ENCODE peak calls at places on chromosomes 2 and 18, in six cellular contexts. X is body of pancreas, N is lower leg skin, U is A549, I is NB4, J is erythroblast. Q is an unnamed sample.

GRCh38 chr2:175880-176800 is 87.7 kb downstream of the SH3YL1 start:
- DNase-seq in J (no peak), N (no peak), I (no peak), U (no peak), X (no peak), Q (no peak)

GRCh38 chr18:58967643-58968291 is 103.1 kb downstream of the ZNF532 start:
- DNase-seq in U (no peak), J (no peak), I (no peak), N (no peak), X (no peak), Q (no peak)

GRCh38 chr2:64604929-64605550 is 48.7 kb downstream of the SERTAD2 start:
- DNase-seq in N (peak), I (no peak), J (no peak), X (peak), U (no peak), Q (no peak)

GRCh38 chr2:134625311-134625710 is 93.5 kb downstream of the TMEM163 start:
- DNase-seq in X (no peak), N (no peak), J (no peak), I (no peak), U (no peak), Q (no peak)

GRCh38 chr2:15031745-15032240 is 399.3 kb downstream of the LRATD1 start:
- DNase-seq in X (no peak), N (no peak), I (no peak), U (no peak), J (no peak), Q (no peak)

GRCh38 chr2:73766994-73767393 is 12.9 kb downstream of the DUSP11 start:
- DNase-seq in U (no peak), N (no peak), X (no peak), I (no peak), J (peak), Q (no peak)

GRCh38 chr2:201797175-201797840 is 9.0 kb upstream of the CDK15 start:
- DNase-seq in X (no peak), U (no peak), N (no peak), I (no peak), J (no peak), Q (no peak)

GRCh38 chr2:46254474-46254873 is 42.7 kb upstream of the EPAS1 start:
- DNase-seq in N (no peak), I (no peak), U (no peak), X (no peak), J (no peak), Q (no peak)

GRCh38 chr2:1162768-1163584 is 212.3 kb downstream of the SNTG2 start:
- DNase-seq in X (no peak), N (no peak), U (no peak), I (peak), J (no peak), Q (peak)

GRCh38 chr2:222944552-222944951 is 83.7 kb downstream of the ACSL3 start:
- DNase-seq in X (no peak), I (no peak), J (no peak), N (no peak), U (no peak), Q (no peak)

GRCh38 chr2:174465327-174465726 is 21.5 kb downstream of the GPR155 start:
- DNase-seq in I (no peak), X (no peak), U (no peak), J (no peak), N (no peak), Q (no peak)

GRCh38 chr2:25286025-25286400 is 55.7 kb downstream of the DNMT3A start:
- DNase-seq in X (no peak), U (no peak), I (peak), N (no peak), J (no peak), Q (no peak)

GRCh38 chr2:69798909-69799526 is 30.4 kb upstream of the GMCL1 start:
- DNase-seq in N (no peak), X (no peak), J (peak), I (no peak), U (no peak), Q (no peak)

GRCh38 chr2:11863103-11863502 is 116.7 kb downstream of the LPIN1 start:
- DNase-seq in N (no peak), I (no peak), U (no peak), X (no peak), J (no peak), Q (no peak)

GRCh38 chr2:101967826-101968498 is 23.8 kb upstream of the IL1R2 start:
- DNase-seq in N (no peak), X (peak), U (no peak), I (peak), J (no peak), Q (no peak)

GRCh38 chr2:24824966-24825882 is 32.0 kb downstream of the CENPO start:
- DNase-seq in I (peak), X (no peak), J (peak), U (peak), N (no peak), Q (no peak)

GRCh38 chr2:10225291-10226031 is 77.2 kb upstream of the HPCAL1 start:
- DNase-seq in N (no peak), I (no peak), U (no peak), J (no peak), X (no peak), Q (no peak)

GRCh38 chr18:80012714-80013113 is 21.5 kb upstream of the RBFA start:
- DNase-seq in J (no peak), N (no peak), U (no peak), I (no peak), X (no peak), Q (no peak)

GRCh38 chr2:223315813-223316212 is 263.8 kb downstream of the KCNE4 start:
- DNase-seq in N (no peak), I (no peak), U (no peak), J (no peak), X (no peak), Q (no peak)

GRCh38 chr18:79400091-79400590 is 4.4 kb downstream of the NFATC1 start:
- DNase-seq in N (peak), X (peak), U (peak), I (no peak), J (peak), Q (no peak)

GRCh38 chr2:2698182-2699116 is 367.4 kb upstream of the MYT1L start:
- DNase-seq in I (peak), U (peak), X (no peak), J (peak), N (no peak), Q (peak)

GRCh38 chr2:46657042-46657504 is 177.7 kb downstream of the TMEM247 start:
- DNase-seq in J (peak), I (peak), X (peak), N (peak), U (peak), Q (peak)

GRCh38 chr2:233059547-233059796 is 670 bp upstream of the INPP5D start:
- DNase-seq in J (no peak), X (no peak), I (no peak), N (no peak), U (no peak), Q (no peak)

GRCh38 chr2:84487298-84487996 is 28.4 kb upstream of the SUCLG1 start:
- DNase-seq in U (no peak), N (no peak), X (no peak), J (no peak), I (no peak), Q (no peak)

GRCh38 chr2:147844691-147845607 is at the start of gene ACVR2A:
- DNase-seq in X (peak), N (peak), J (peak), U (peak), I (peak), Q (peak)

GRCh38 chr2:202069189-202070050 is 3.6 kb upstream of the KIAA2012 start:
- DNase-seq in J (peak), N (no peak), U (no peak), X (no peak), I (peak), Q (no peak)

GRCh38 chr18:51867767-51868166 is 472.2 kb upstream of the DCC start:
- DNase-seq in I (peak), X (no peak), U (no peak), N (no peak), J (peak), Q (no peak)

GRCh38 chr18:77065221-77065981 is 67.2 kb downstream of the MBP start:
- DNase-seq in U (peak), X (no peak), J (peak), I (peak), N (no peak), Q (no peak)

GRCh38 chr18:50726960-50727589 is 92.7 kb downstream of the MRO start:
- DNase-seq in J (no peak), I (no peak), U (no peak), N (no peak), X (no peak), Q (no peak)

GRCh38 chr2:205462681-205463345 is 219.5 kb upstream of the NRP2 start:
- DNase-seq in J (no peak), I (no peak), N (no peak), X (no peak), U (no peak), Q (no peak)

GRCh38 chr2:183371545-183371944 is 247.3 kb downstream of the NUP35 start:
- DNase-seq in N (no peak), J (no peak), X (no peak), I (no peak), U (no peak), Q (no peak)

GRCh38 chr2:51997571-51997970 is 965.6 kb upstream of the NRXN1 start:
- DNase-seq in I (peak), J (no peak), X (no peak), N (no peak), U (no peak), Q (no peak)

GRCh38 chr2:210092791-210093190 is 78.4 kb downstream of the KANSL1L start:
- DNase-seq in J (no peak), U (no peak), I (no peak), N (no peak), X (no peak), Q (no peak)

GRCh38 chr2:205557873-205558272 is 124.4 kb upstream of the NRP2 start:
- DNase-seq in X (no peak), I (no peak), N (no peak), U (no peak), J (no peak), Q (no peak)

GRCh38 chr2:121075006-121075545 is 209.9 kb downstream of the TFCP2L1 start:
- DNase-seq in X (peak), J (peak), N (peak), U (peak), I (peak), Q (peak)
- TF ChIP-seq POLR2A in X (peak), J (peak), N (no peak), U (peak), I (peak), Q (peak)

DNA sequence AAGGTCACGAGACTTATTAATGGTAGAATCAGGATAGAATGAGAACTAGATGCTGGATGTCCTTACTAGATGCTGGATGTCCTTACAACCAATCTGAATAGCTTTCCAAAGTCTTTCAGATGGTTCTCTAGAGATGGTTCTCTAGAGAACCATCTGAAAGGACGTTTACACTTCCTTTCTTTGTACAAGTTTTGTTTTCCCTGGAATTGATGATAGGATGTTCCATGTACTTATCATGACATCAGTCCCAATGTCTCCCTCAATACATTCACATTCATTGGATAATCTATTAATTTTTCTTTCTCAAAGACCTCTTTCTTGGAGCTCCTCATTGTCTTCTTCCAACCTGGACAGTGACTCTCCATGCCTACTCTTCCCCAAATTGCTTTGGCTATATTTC is 28.2 kb upstream of the RUFY4 start:
- DNase-seq in J (no peak), X (no peak), N (no peak), U (no peak), I (no peak), Q (no peak)
- TF ChIP-seq POLR2A in J (no peak), X (no peak), N (no peak), U (no peak), I (no peak), Q (no peak)

GRCh38 chr2:152649997-152650396 is 67.3 kb downstream of the PRPF40A start:
- DNase-seq in J (no peak), I (no peak), N (no peak), X (no peak), U (no peak), Q (no peak)

GRCh38 chr2:152648336-152648735 is 68.9 kb downstream of the PRPF40A start:
- DNase-seq in X (no peak), J (no peak), N (no peak), U (peak), I (no peak), Q (no peak)

GRCh38 chr2:152647417-152648010 is 69.7 kb downstream of the PRPF40A start:
- DNase-seq in N (peak), U (no peak), X (peak), J (no peak), I (no peak), Q (no peak)

GRCh38 chr2:152651834-152652233 is 65.4 kb downstream of the PRPF40A start:
- DNase-seq in N (no peak), J (no peak), I (no peak), U (no peak), X (no peak), Q (no peak)

DNA sequence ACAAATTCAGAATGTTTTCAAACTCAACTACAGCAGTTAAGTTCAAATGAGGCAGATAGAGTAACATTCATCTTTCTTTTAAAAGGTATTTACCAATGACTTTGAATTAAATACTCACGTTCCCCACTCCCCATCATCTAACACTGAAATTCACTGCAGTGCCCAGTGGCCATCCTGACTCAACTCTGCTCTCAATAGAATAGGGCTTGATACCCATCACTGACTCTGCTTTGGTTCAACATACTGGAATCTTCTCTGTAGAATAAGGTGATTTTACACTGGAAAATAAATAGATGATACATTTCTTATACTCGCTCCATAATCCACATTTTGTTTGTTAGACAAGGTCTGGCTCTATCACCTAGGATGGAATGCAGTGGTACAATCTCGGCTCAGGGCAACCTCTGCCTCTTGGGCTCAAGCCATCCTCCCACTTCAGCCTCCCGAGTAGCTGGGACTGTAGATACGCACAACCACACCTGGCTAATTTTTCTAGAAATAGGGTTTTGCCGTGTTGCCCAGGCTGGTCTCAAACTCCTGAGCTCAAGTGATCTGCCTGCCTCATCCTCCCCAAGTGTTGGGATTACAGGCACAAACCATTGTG is 66.4 kb downstream of the PRPF40A start:
- DNase-seq in I (no peak), N (no peak), X (no peak), U (no peak), J (no peak), Q (no peak)
- TF ChIP-seq POLR2A in I (no peak), N (no peak), X (no peak), U (no peak), J (no peak), Q (no peak)

GRCh38 chr18:48576454-48576766 is 37.6 kb downstream of the CTIF start:
- DNase-seq in I (no peak), U (no peak), X (no peak), J (no peak), N (no peak), Q (no peak)
- TF ChIP-seq POLR2A in I (no peak), U (no peak), X (no peak), J (no peak), N (no peak), Q (no peak)

GRCh38 chr2:179240481-179241451 is 23.9 kb downstream of the SESTD1 start:
- DNase-seq in I (no peak), X (no peak), N (no peak), J (no peak), U (no peak), Q (no peak)

GRCh38 chr2:179239838-179240237 is 24.8 kb downstream of the SESTD1 start:
- DNase-seq in J (no peak), I (no peak), U (no peak), X (no peak), N (no peak), Q (no peak)

GRCh38 chr2:179238027-179238426 is 26.6 kb downstream of the SESTD1 start:
- DNase-seq in N (no peak), X (no peak), U (no peak), I (no peak), J (no peak), Q (no peak)

GRCh38 chr2:179237209-179237946 is 27.3 kb downstream of the SESTD1 start:
- DNase-seq in I (no peak), U (no peak), N (no peak), X (no peak), J (no peak), Q (no peak)

GRCh38 chr2:179239194-179239593 is 25.4 kb downstream of the SESTD1 start:
- DNase-seq in J (no peak), U (no peak), N (no peak), X (no peak), I (no peak), Q (no peak)
- TF ChIP-seq POLR2A in J (no peak), U (no peak), N (no peak), X (no peak), I (no peak), Q (no peak)

GRCh38 chr18:31061945-31062344 is 19.4 kb upstream of the DSC3 start:
- DNase-seq in I (no peak), U (no peak), X (no peak), J (no peak), N (no peak), Q (no peak)

GRCh38 chr18:31065036-31065773 is 22.7 kb upstream of the DSC3 start:
- DNase-seq in N (no peak), X (no peak), J (no peak), I (no peak), U (no peak), Q (no peak)

GRCh38 chr18:31058897-31059296 is 16.4 kb upstream of the DSC3 start:
- DNase-seq in X (no peak), U (no peak), J (no peak), I (peak), N (no peak), Q (no peak)

GRCh38 chr18:31066267-31066666 is 23.7 kb upstream of the DSC3 start:
- DNase-seq in X (no peak), U (no peak), N (no peak), J (no peak), I (no peak), Q (no peak)

DNA sequence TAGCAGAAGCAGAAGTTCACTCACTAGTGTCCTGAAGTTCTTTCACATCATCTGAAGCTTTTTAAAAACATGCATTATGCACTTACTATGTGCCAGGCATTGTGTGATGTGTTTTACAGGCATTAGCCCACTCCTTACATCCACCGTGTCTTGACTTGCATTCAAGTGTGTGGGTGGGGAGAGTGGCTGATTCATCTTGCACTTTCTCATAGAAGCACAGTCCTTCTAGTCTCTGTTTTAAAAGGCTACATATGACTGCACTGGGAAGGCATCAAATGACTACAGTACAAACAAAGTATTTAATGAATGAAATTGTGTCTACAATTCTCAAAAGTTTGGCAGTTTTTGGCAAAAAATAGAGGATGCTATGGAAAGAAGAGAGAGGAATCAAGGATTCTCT is 21.6 kb upstream of the DSC3 start:
- DNase-seq in X (no peak), N (no peak), I (no peak), J (no peak), U (no peak), Q (no peak)
- TF ChIP-seq POLR2A in X (no peak), N (no peak), I (no peak), J (no peak), U (no peak), Q (no peak)

Q was measured in H54.